ENCODE peak calls at places on chromosomes 4 and X, in four cellular contexts. R, W, Z and Y are unnamed samples.

GRCh38 chr4:94390804-94391410 is 48.3 kb upstream of the HPGDS start:
- DNase-seq in W (no peak), R (no peak), Z (no peak), Y (no peak)

GRCh38 chr4:48831532-48832015 is 686 bp downstream of the OCIAD1 start:
- DNase-seq in R (no peak), Z (peak), W (no peak), Y (no peak)

GRCh38 chr4:38752393-38752961 is 30.3 kb downstream of the TLR10 start:
- DNase-seq in W (no peak), Z (peak), R (no peak), Y (peak)

GRCh38 chr4:120517966-120518365 is 404.6 kb downstream of the PRDM5 start:
- DNase-seq in Z (peak), R (no peak), W (no peak), Y (peak)

GRCh38 chr4:105122334-105122733 is 24.3 kb upstream of the TET2 start:
- DNase-seq in W (peak), Z (peak), R (no peak), Y (peak)

GRCh38 chr4:156193800-156194199 is 240.1 kb upstream of the CTSO start:
- DNase-seq in R (no peak), Z (no peak), W (no peak), Y (no peak)

GRCh38 chrX:120310861-120311631 is at the start of gene TMEM255A:
- DNase-seq in R (no peak), Z (no peak), W (no peak), Y (no peak)

GRCh38 chr4:3369781-3370660 is 71.7 kb upstream of the HGFAC start:
- DNase-seq in W (no peak), R (no peak), Z (peak), Y (peak)

GRCh38 chr4:89586318-89586717 is 250.6 kb downstream of the SNCA start:
- DNase-seq in R (no peak), W (no peak), Z (no peak), Y (no peak)

GRCh38 chr4:84258905-84259830 is 239.9 kb downstream of the NKX6-1 start:
- DNase-seq in R (no peak), Z (peak), W (no peak), Y (peak)

GRCh38 chr4:22071749-22072148 is 123.2 kb upstream of the KCNIP4 start:
- DNase-seq in Z (no peak), R (no peak), W (peak), Y (peak)

GRCh38 chr4:100189820-100190642 is at the start of gene DDIT4L:
- DNase-seq in R (peak), Z (peak), W (no peak), Y (peak)

GRCh38 chr4:78711676-78712075 is 64.5 kb upstream of the BMP2K start:
- DNase-seq in R (no peak), W (no peak), Z (no peak), Y (no peak)
- H3K4me3 ChIP-seq in R (no peak), W (no peak), Z (no peak), Y (no peak)

GRCh38 chr4:109801099-109801789 is 555 bp downstream of the CFI start:
- DNase-seq in R (no peak), W (no peak), Z (no peak), Y (no peak)

GRCh38 chr4:109798866-109799265 is 2.9 kb downstream of the CFI start:
- DNase-seq in W (no peak), R (no peak), Z (no peak), Y (no peak)

GRCh38 chr4:109803924-109804571 is 2.2 kb upstream of the CFI start:
- DNase-seq in Z (peak), R (no peak), W (no peak), Y (peak)

GRCh38 chr4:109801895-109802319 is at the start of gene CFI:
- DNase-seq in R (no peak), W (no peak), Z (peak), Y (peak)
- H3K4me3 ChIP-seq in R (peak), W (no peak), Z (no peak), Y (no peak)

GRCh38 chrX:40268126-40268525 is 170.4 kb upstream of the BCOR start:
- DNase-seq in R (no peak), Z (peak), W (no peak), Y (no peak)

GRCh38 chrX:40262641-40263560 is 165.1 kb upstream of the BCOR start:
- DNase-seq in R (no peak), Z (peak), W (no peak), Y (peak)

GRCh38 chrX:40272141-40272540 is 174.4 kb upstream of the BCOR start:
- DNase-seq in W (no peak), Z (no peak), R (no peak), Y (no peak)

GRCh38 chrX:40266490-40267333 is 169.0 kb upstream of the BCOR start:
- DNase-seq in R (peak), W (no peak), Z (peak), Y (peak)

DNA sequence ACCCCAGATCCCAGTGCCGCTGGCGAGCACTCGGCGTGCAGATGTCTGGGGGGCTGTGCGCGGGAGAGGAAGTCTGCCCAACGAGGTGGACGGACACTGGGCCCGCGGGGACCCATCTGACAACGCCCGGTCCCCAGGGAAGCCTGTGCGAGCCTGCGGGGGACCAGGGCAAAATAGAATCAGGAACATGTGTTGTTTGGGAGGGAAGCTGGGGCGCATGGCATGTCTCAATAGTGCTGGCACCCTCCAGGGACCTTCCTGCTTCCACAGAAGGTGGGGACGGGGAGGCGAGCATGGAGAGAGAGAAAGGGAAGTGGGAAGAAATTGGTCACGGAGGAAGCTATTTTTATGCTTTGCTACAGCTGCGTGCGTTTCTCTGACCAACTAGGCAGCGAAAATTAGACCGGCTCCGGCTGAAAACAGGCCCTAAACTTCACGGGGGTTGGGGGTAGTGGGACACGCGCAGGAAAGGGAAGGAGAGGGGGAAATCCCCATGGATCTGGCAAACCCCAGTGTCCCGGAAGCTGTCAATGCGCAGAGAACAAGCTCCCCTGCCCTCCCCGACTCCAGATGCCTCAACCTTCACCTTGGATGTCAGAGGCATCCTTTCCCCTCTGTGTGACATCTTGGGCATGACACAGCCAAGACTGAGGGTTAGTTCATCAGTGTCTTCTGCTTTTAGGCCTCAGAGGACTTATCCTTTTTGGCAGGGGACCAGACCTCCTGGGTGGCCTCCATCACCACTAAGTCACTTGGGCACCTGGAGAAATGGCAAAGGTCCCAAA is 169.8 kb upstream of the BCOR start:
- DNase-seq in R (no peak), Z (no peak), W (no peak), Y (no peak)
- H3K4me3 ChIP-seq in R (peak), Z (peak), W (peak), Y (no peak)

GRCh38 chr4:178242655-178243054 is 800.4 kb upstream of the AGA start:
- DNase-seq in W (no peak), R (no peak), Z (no peak), Y (no peak)

GRCh38 chr4:178241601-178242118 is 799.4 kb upstream of the AGA start:
- DNase-seq in W (no peak), Z (no peak), R (no peak), Y (no peak)

GRCh38 chr4:178240891-178241290 is 798.7 kb upstream of the AGA start:
- DNase-seq in R (no peak), Z (no peak), W (no peak), Y (no peak)

DNA sequence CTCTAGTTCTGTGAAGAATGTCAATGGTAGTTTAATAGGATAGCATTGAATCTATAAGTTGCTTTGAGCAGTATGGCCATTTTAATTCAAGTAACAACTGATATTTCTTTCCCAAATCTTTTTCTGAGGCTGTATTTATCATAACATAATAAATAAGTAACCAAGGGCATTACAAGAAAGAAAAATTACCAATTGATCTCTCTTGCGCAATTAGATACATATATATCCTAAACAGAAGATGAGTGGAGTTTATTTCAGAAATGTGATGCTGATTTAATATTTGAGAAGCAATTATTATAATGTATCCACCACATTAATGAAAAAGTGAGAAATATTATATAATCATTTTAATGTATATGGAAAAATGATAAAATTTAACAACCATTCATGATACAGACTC is 802.5 kb upstream of the AGA start:
- DNase-seq in W (no peak), R (no peak), Z (no peak), Y (no peak)
- H3K4me3 ChIP-seq in W (no peak), R (no peak), Z (no peak), Y (no peak)

GRCh38 chr4:54061873-54062272 is 2.5 kb downstream of the CHIC2 start:
- DNase-seq in W (no peak), Z (no peak), R (no peak), Y (no peak)
- H3K4me3 ChIP-seq in W (peak), Z (peak), R (peak), Y (peak)